ENCODE peak calls at places on chromosome 21, in nine cellular contexts. One of them, this sample, is unnamed.
A peak's percentile ranks its signal among the peaks of the same experiment; 100 is the strongest.

GRCh38 chr21:36630485-36631206 is 68.3 kb upstream of the SIM2 start:
- DNase-seq in astrocyte of the spinal cord: peak; percentile 22
- DNase-seq in psoas muscle: peak; percentile 46
- DNase-seq in aorta: peak; percentile 57
- DNase-seq in NT2/D1: peak; percentile 80
- DNase-seq in GM12864: peak; percentile 22
- DNase-seq in pancreas: peak; percentile 35
- DNase-seq in GM23248: peak; percentile 66
- DNase-seq in fibroblast of mammary gland: peak; percentile 45
- DNase-seq in this sample: peak; percentile 22

GRCh38 chr21:17793675-17794123 is 25.5 kb downstream of the C21orf91 start:
- DNase-seq in astrocyte of the spinal cord: peak; percentile 60
- DNase-seq in GM12864: no peak
- DNase-seq in GM23248: peak; percentile 43
- DNase-seq in aorta: no peak
- DNase-seq in pancreas: no peak
- DNase-seq in NT2/D1: no peak
- DNase-seq in fibroblast of mammary gland: peak; percentile 53
- DNase-seq in psoas muscle: no peak
- DNase-seq in this sample: no peak

GRCh38 chr21:14560555-14560954 is 14.4 kb upstream of the SAMSN1 start:
- DNase-seq in GM23248: no peak
- DNase-seq in psoas muscle: no peak
- DNase-seq in NT2/D1: no peak
- DNase-seq in pancreas: no peak
- DNase-seq in astrocyte of the spinal cord: no peak
- DNase-seq in GM12864: no peak
- DNase-seq in aorta: no peak
- DNase-seq in fibroblast of mammary gland: no peak
- DNase-seq in this sample: no peak

GRCh38 chr21:35088235-35088865 is 39.2 kb upstream of the RUNX1 start:
- DNase-seq in GM23248: peak; percentile 49
- DNase-seq in GM12864: no peak
- DNase-seq in fibroblast of mammary gland: no peak
- DNase-seq in pancreas: no peak
- DNase-seq in NT2/D1: no peak
- DNase-seq in astrocyte of the spinal cord: no peak
- DNase-seq in psoas muscle: no peak
- DNase-seq in aorta: no peak
- DNase-seq in this sample: no peak

GRCh38 chr21:35477622-35478021 is 428.5 kb upstream of the RUNX1 start:
- DNase-seq in pancreas: no peak
- DNase-seq in aorta: no peak
- DNase-seq in fibroblast of mammary gland: no peak
- DNase-seq in GM12864: no peak
- DNase-seq in astrocyte of the spinal cord: no peak
- DNase-seq in psoas muscle: no peak
- DNase-seq in GM23248: no peak
- DNase-seq in NT2/D1: no peak
- DNase-seq in this sample: no peak

GRCh38 chr21:35428489-35428888 is 379.4 kb upstream of the RUNX1 start:
- DNase-seq in NT2/D1: no peak
- DNase-seq in pancreas: peak; percentile 27
- DNase-seq in GM12864: no peak
- DNase-seq in aorta: peak; percentile 70
- DNase-seq in GM23248: peak; percentile 48
- DNase-seq in psoas muscle: peak; percentile 34
- DNase-seq in fibroblast of mammary gland: peak; percentile 61
- DNase-seq in astrocyte of the spinal cord: peak; percentile 50
- DNase-seq in this sample: no peak

GRCh38 chr21:21373969-21374368 is 375.8 kb downstream of the NCAM2 start:
- DNase-seq in GM23248: peak; percentile 2
- DNase-seq in NT2/D1: no peak
- DNase-seq in psoas muscle: no peak
- DNase-seq in pancreas: no peak
- DNase-seq in fibroblast of mammary gland: peak; percentile 10
- DNase-seq in astrocyte of the spinal cord: peak; percentile 8
- DNase-seq in GM12864: no peak
- DNase-seq in aorta: no peak
- DNase-seq in this sample: no peak

GRCh38 chr21:15283789-15284188 is 219.0 kb upstream of the NRIP1 start:
- DNase-seq in NT2/D1: no peak
- DNase-seq in aorta: no peak
- DNase-seq in GM12864: no peak
- DNase-seq in astrocyte of the spinal cord: no peak
- DNase-seq in GM23248: no peak
- DNase-seq in pancreas: no peak
- DNase-seq in fibroblast of mammary gland: no peak
- DNase-seq in psoas muscle: no peak
- DNase-seq in this sample: no peak

GRCh38 chr21:23899561-23899960 is 1707.7 kb downstream of the MRPL39 start:
- DNase-seq in NT2/D1: no peak
- DNase-seq in GM12864: no peak
- DNase-seq in psoas muscle: no peak
- DNase-seq in GM23248: no peak
- DNase-seq in fibroblast of mammary gland: no peak
- DNase-seq in pancreas: no peak
- DNase-seq in astrocyte of the spinal cord: no peak
- DNase-seq in aorta: no peak
- DNase-seq in this sample: no peak

GRCh38 chr21:45635271-45636151 is 8.0 kb upstream of the PCBP3 start:
- DNase-seq in GM12864: no peak
- DNase-seq in aorta: no peak
- DNase-seq in fibroblast of mammary gland: no peak
- DNase-seq in astrocyte of the spinal cord: no peak
- DNase-seq in NT2/D1: no peak
- DNase-seq in pancreas: no peak
- DNase-seq in GM23248: no peak
- DNase-seq in psoas muscle: no peak
- DNase-seq in this sample: no peak

GRCh38 chr21:24988941-24989340 is 618.3 kb downstream of the MRPL39 start:
- DNase-seq in fibroblast of mammary gland: no peak
- DNase-seq in aorta: no peak
- DNase-seq in GM12864: no peak
- DNase-seq in astrocyte of the spinal cord: no peak
- DNase-seq in psoas muscle: no peak
- DNase-seq in GM23248: no peak
- DNase-seq in pancreas: no peak
- DNase-seq in NT2/D1: no peak
- DNase-seq in this sample: no peak

GRCh38 chr21:15203740-15204139 is 138.9 kb upstream of the NRIP1 start:
- DNase-seq in psoas muscle: no peak
- DNase-seq in NT2/D1: no peak
- DNase-seq in GM23248: no peak
- DNase-seq in pancreas: no peak
- DNase-seq in fibroblast of mammary gland: no peak
- DNase-seq in GM12864: no peak
- DNase-seq in aorta: no peak
- DNase-seq in astrocyte of the spinal cord: no peak
- DNase-seq in this sample: no peak

GRCh38 chr21:46639489-46640386 is 4.3 kb downstream of the PRMT2 start:
- DNase-seq in fibroblast of mammary gland: peak; percentile 46
- DNase-seq in GM12864: no peak
- DNase-seq in aorta: no peak
- DNase-seq in psoas muscle: no peak
- DNase-seq in pancreas: no peak
- DNase-seq in astrocyte of the spinal cord: peak; percentile 42
- DNase-seq in GM23248: peak; percentile 64
- DNase-seq in NT2/D1: no peak
- DNase-seq in this sample: no peak

GRCh38 chr21:15241997-15242767 is 177.4 kb upstream of the NRIP1 start:
- DNase-seq in pancreas: no peak
- DNase-seq in NT2/D1: peak; percentile 91
- DNase-seq in psoas muscle: no peak
- DNase-seq in fibroblast of mammary gland: no peak
- DNase-seq in GM12864: no peak
- DNase-seq in GM23248: no peak
- DNase-seq in astrocyte of the spinal cord: no peak
- DNase-seq in aorta: no peak
- DNase-seq in this sample: no peak

GRCh38 chr21:17454315-17455027 is 58.4 kb upstream of the CXADR start:
- DNase-seq in pancreas: no peak
- DNase-seq in NT2/D1: peak; percentile 86
- DNase-seq in GM12864: no peak
- DNase-seq in fibroblast of mammary gland: peak; percentile 93
- DNase-seq in aorta: no peak
- DNase-seq in astrocyte of the spinal cord: peak; percentile 87
- DNase-seq in GM23248: peak; percentile 82
- DNase-seq in psoas muscle: peak; percentile 40
- DNase-seq in this sample: peak; percentile 83

GRCh38 chr21:15908187-15908586 is 178.4 kb downstream of the USP25 start:
- DNase-seq in GM23248: peak; percentile 39
- DNase-seq in pancreas: no peak
- DNase-seq in fibroblast of mammary gland: peak; percentile 63
- DNase-seq in GM12864: no peak
- DNase-seq in NT2/D1: no peak
- DNase-seq in aorta: no peak
- DNase-seq in astrocyte of the spinal cord: no peak
- DNase-seq in psoas muscle: no peak
- DNase-seq in this sample: no peak

GRCh38 chr21:21631961-21632360 is 633.8 kb downstream of the NCAM2 start:
- DNase-seq in fibroblast of mammary gland: peak; percentile 51
- DNase-seq in GM23248: peak; percentile 62
- DNase-seq in pancreas: peak; percentile 14
- DNase-seq in psoas muscle: no peak
- DNase-seq in astrocyte of the spinal cord: peak; percentile 11
- DNase-seq in aorta: no peak
- DNase-seq in NT2/D1: no peak
- DNase-seq in GM12864: no peak
- DNase-seq in this sample: no peak

GRCh38 chr21:35819134-35819533 is 241.2 kb downstream of the SETD4 start:
- DNase-seq in NT2/D1: no peak
- DNase-seq in psoas muscle: no peak
- DNase-seq in aorta: no peak
- DNase-seq in GM23248: no peak
- DNase-seq in GM12864: no peak
- DNase-seq in fibroblast of mammary gland: no peak
- DNase-seq in astrocyte of the spinal cord: no peak
- DNase-seq in pancreas: no peak
- DNase-seq in this sample: no peak

GRCh38 chr21:16085436-16085835 is 355.7 kb downstream of the USP25 start:
- DNase-seq in fibroblast of mammary gland: peak; percentile 87
- DNase-seq in aorta: no peak
- DNase-seq in psoas muscle: no peak
- DNase-seq in pancreas: no peak
- DNase-seq in GM12864: no peak
- DNase-seq in astrocyte of the spinal cord: peak; percentile 53
- DNase-seq in NT2/D1: no peak
- DNase-seq in GM23248: peak; percentile 81
- DNase-seq in this sample: no peak

GRCh38 chr21:45882641-45883040 is 98.9 kb upstream of the COL6A1 start:
- DNase-seq in pancreas: no peak
- DNase-seq in GM12864: no peak
- DNase-seq in GM23248: no peak
- DNase-seq in astrocyte of the spinal cord: no peak
- DNase-seq in NT2/D1: no peak
- DNase-seq in aorta: no peak
- DNase-seq in psoas muscle: no peak
- DNase-seq in fibroblast of mammary gland: no peak
- DNase-seq in this sample: no peak

GRCh38 chr21:16534408-16535099 is 804.8 kb downstream of the USP25 start:
- DNase-seq in astrocyte of the spinal cord: peak; percentile 76
- DNase-seq in GM12864: no peak
- DNase-seq in GM23248: peak; percentile 76
- DNase-seq in NT2/D1: no peak
- DNase-seq in fibroblast of mammary gland: peak; percentile 87
- DNase-seq in aorta: peak; percentile 72
- DNase-seq in pancreas: peak; percentile 46
- DNase-seq in psoas muscle: peak; percentile 75
- DNase-seq in this sample: peak; percentile 67

GRCh38 chr21:33948096-33948950 is 32.7 kb upstream of the ATP5PO start:
- DNase-seq in aorta: peak; percentile 76
- DNase-seq in NT2/D1: peak; percentile 93
- DNase-seq in GM12864: peak; percentile 88
- DNase-seq in GM23248: peak; percentile 79
- DNase-seq in astrocyte of the spinal cord: peak; percentile 38
- DNase-seq in fibroblast of mammary gland: no peak
- DNase-seq in psoas muscle: peak; percentile 57
- DNase-seq in pancreas: peak; percentile 63
- DNase-seq in this sample: no peak
- H3K4me3 ChIP-seq in aorta: no peak overlapping the region
- H3K4me3 ChIP-seq in NT2/D1: no peak overlapping the region
- H3K4me3 ChIP-seq in GM12864: peak overlapping the region; percentile 28
- H3K4me3 ChIP-seq in GM23248: peak overlapping the region; percentile 69
- H3K4me3 ChIP-seq in astrocyte of the spinal cord: peak overlapping the region; percentile 21
- H3K4me3 ChIP-seq in fibroblast of mammary gland: no peak overlapping the region
- H3K4me3 ChIP-seq in psoas muscle: no peak overlapping the region
- H3K4me3 ChIP-seq in pancreas: peak overlapping the region; percentile 12
- H3K4me3 ChIP-seq in this sample: peak overlapping the region; percentile 17

DNA sequence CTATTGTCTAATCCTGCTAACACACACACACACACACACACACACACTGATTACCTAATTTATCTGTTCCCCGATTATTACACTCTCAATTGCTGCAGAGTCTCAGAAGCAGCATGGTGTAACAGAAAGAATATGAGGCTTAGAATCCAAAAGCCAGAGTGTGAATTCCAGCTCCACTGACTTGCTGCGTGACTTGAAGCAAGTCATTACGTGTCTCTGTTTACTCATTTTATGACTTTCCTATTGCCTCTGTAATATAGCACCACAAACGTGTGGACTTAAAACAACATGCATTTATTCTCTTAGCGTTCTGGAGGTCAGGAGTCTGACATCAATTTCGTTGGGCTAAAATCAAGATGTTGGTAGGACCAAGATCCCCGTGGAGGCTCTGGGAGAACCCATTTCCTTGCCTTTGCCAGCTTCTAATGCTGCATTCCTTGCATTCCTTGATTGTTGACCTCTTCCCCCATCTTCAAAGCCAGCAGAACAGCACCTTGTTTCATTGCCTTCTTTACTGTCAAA is 55.9 kb upstream of the ATP5PO start:
- DNase-seq in aorta: no peak
- DNase-seq in NT2/D1: peak; percentile 49
- DNase-seq in astrocyte of the spinal cord: peak; percentile 54
- DNase-seq in pancreas: no peak
- DNase-seq in fibroblast of mammary gland: peak; percentile 71
- DNase-seq in GM12864: no peak
- DNase-seq in psoas muscle: no peak
- DNase-seq in GM23248: peak; percentile 23
- DNase-seq in this sample: no peak
- H3K4me3 ChIP-seq in aorta: no peak overlapping the region
- H3K4me3 ChIP-seq in NT2/D1: no peak overlapping the region
- H3K4me3 ChIP-seq in astrocyte of the spinal cord: no peak overlapping the region
- H3K4me3 ChIP-seq in pancreas: no peak overlapping the region
- H3K4me3 ChIP-seq in fibroblast of mammary gland: no peak overlapping the region
- H3K4me3 ChIP-seq in GM12864: no peak overlapping the region
- H3K4me3 ChIP-seq in psoas muscle: no peak overlapping the region
- H3K4me3 ChIP-seq in GM23248: no peak overlapping the region
- H3K4me3 ChIP-seq in this sample: no peak overlapping the region

GRCh38 chr21:33451634-33452071 is 28.1 kb downstream of the TMEM50B start:
- DNase-seq in GM12864: no peak
- DNase-seq in pancreas: no peak
- DNase-seq in NT2/D1: no peak
- DNase-seq in fibroblast of mammary gland: peak; percentile 48
- DNase-seq in psoas muscle: no peak
- DNase-seq in astrocyte of the spinal cord: peak; percentile 7
- DNase-seq in GM23248: peak; percentile 38
- DNase-seq in aorta: no peak
- DNase-seq in this sample: no peak
- H3K4me3 ChIP-seq in GM12864: no peak overlapping the region
- H3K4me3 ChIP-seq in pancreas: no peak overlapping the region
- H3K4me3 ChIP-seq in NT2/D1: no peak overlapping the region
- H3K4me3 ChIP-seq in fibroblast of mammary gland: no peak overlapping the region
- H3K4me3 ChIP-seq in psoas muscle: no peak overlapping the region
- H3K4me3 ChIP-seq in astrocyte of the spinal cord: no peak overlapping the region
- H3K4me3 ChIP-seq in GM23248: no peak overlapping the region
- H3K4me3 ChIP-seq in aorta: no peak overlapping the region
- H3K4me3 ChIP-seq in this sample: no peak overlapping the region

GRCh38 chr21:44496196-44496899 is 41.0 kb downstream of the LRRC3 start:
- DNase-seq in pancreas: no peak
- DNase-seq in psoas muscle: no peak
- DNase-seq in GM12864: no peak
- DNase-seq in fibroblast of mammary gland: no peak
- DNase-seq in aorta: no peak
- DNase-seq in NT2/D1: no peak
- DNase-seq in astrocyte of the spinal cord: no peak
- DNase-seq in GM23248: no peak
- DNase-seq in this sample: no peak
- H3K4me3 ChIP-seq in pancreas: no peak overlapping the region
- H3K4me3 ChIP-seq in psoas muscle: no peak overlapping the region
- H3K4me3 ChIP-seq in GM12864: no peak overlapping the region
- H3K4me3 ChIP-seq in fibroblast of mammary gland: no peak overlapping the region
- H3K4me3 ChIP-seq in aorta: no peak overlapping the region
- H3K4me3 ChIP-seq in NT2/D1: no peak overlapping the region
- H3K4me3 ChIP-seq in astrocyte of the spinal cord: no peak overlapping the region
- H3K4me3 ChIP-seq in GM23248: no peak overlapping the region
- H3K4me3 ChIP-seq in this sample: no peak overlapping the region

This sample was measured in tibial nerve.